ENCODE peak calls at places on chromosomes 3 and 15, in ten cellular contexts. I, Z, V, U, R, A, Q, G, F and Y are unnamed samples.
A peak's percentile ranks its signal among the peaks of the same experiment; 100 is the strongest.

GRCh38 chr15:60299452-60300047 is 98.2 kb downstream of the ANXA2 start:
- DNase-seq in I (peak; percentile 65), Z (no peak), V (no peak), U (no peak), R (no peak), A (no peak), Q (peak; percentile 49), G (no peak), F (no peak), Y (no peak)

GRCh38 chr3:192597511-192597910 is 129.8 kb downstream of the FGF12 start:
- DNase-seq in I (no peak), Z (no peak), V (no peak), U (no peak), R (no peak), A (no peak), Q (no peak), G (no peak), F (peak; percentile 6), Y (no peak)

GRCh38 chr3:50380375-50381085 is 21.2 kb upstream of the TMEM115 start:
- DNase-seq in I (no peak), Z (no peak), V (no peak), U (no peak), R (no peak), A (no peak), Q (no peak), G (no peak), F (no peak), Y (no peak)

GRCh38 chr15:92082217-92082843 is 228.8 kb downstream of the SLCO3A1 start:
- DNase-seq in I (peak; percentile 80), Z (peak; percentile 78), V (no peak), U (no peak), R (peak; percentile 94), A (peak; percentile 47), Q (peak; percentile 67), G (peak; percentile 80), F (peak; percentile 64), Y (no peak)

GRCh38 chr3:13536832-13537231 is 12.1 kb upstream of the FBLN2 start:
- DNase-seq in I (no peak), Z (peak; percentile 30), V (no peak), U (no peak), R (peak; percentile 11), A (no peak), Q (no peak), G (no peak), F (no peak), Y (no peak)

GRCh38 chr3:14267976-14268375 is 89.4 kb downstream of the LSM3 start:
- DNase-seq in I (no peak), Z (no peak), V (no peak), U (no peak), R (peak; percentile 66), A (no peak), Q (no peak), G (no peak), F (no peak), Y (no peak)

GRCh38 chr15:51341366-51342248 is at the start of gene GLDN:
- DNase-seq in I (peak; percentile 66), Z (no peak), V (peak; percentile 87), U (no peak), R (peak; percentile 87), A (no peak), Q (no peak), G (no peak), F (no peak), Y (no peak)

GRCh38 chr15:39898317-39898716 is 21.7 kb downstream of the GPR176 start:
- DNase-seq in I (no peak), Z (no peak), V (no peak), U (no peak), R (no peak), A (no peak), Q (no peak), G (no peak), F (no peak), Y (no peak)

GRCh38 chr15:94417464-94418293 is 186.3 kb downstream of the MCTP2 start:
- DNase-seq in I (no peak), Z (no peak), V (no peak), U (no peak), R (no peak), A (no peak), Q (no peak), G (no peak), F (no peak), Y (no peak)

GRCh38 chr15:78340243-78341056 is at the start of gene CRABP1:
- DNase-seq in I (no peak), Z (no peak), V (no peak), U (no peak), R (no peak), A (no peak), Q (no peak), G (no peak), F (peak; percentile 30), Y (no peak)

GRCh38 chr3:113717818-113718217 is 21.4 kb upstream of the USF3 start:
- DNase-seq in I (no peak), Z (no peak), V (no peak), U (no peak), R (no peak), A (no peak), Q (no peak), G (no peak), F (no peak), Y (no peak)

DNA sequence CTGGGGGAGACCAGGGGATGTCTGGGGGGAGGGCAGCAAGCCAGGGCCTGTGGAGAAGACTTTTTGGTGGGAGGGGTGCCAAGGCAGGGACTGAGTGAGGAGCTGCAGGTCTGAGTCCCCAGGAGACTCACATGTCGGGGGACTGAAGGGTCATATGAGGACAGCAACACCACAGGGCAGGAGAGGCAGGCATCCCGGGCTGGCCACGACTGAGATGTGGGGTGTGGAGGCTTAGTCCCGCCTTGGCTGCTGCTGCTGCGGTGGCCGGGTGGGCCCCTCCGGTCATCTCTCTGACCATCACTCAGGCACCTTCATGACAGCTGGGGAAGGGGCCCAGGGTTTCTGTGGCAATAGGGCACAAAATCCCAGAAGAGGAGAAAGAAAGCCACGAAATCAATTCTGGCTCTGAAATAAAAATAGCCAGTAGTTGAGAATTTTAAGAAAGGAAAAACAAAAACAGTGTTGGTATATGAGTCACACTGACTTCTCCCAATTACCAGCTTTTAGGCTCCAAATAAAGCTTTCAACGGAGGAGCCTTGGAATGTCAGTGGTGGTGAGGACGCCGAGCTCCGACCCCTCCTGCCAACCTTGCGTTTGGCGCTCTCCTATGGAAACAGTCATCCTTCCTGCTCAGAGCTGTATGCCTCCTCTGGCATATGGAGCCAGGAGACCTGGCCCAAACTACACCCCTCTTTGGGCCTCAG is 52.9 kb upstream of the ITGA11 start:
- DNase-seq in I (peak; percentile 94), Z (no peak), V (no peak), U (no peak), R (peak; percentile 90), A (peak; percentile 26), Q (peak; percentile 76), G (no peak), F (no peak), Y (peak; percentile 71)
- H3K4me3 ChIP-seq in I (peak overlapping the region; percentile 60), Z (no peak overlapping the region), V (no peak overlapping the region), U (no peak overlapping the region), R (peak overlapping the region; percentile 48), A (peak overlapping the region; percentile 13), Q (no peak overlapping the region), G (no peak overlapping the region), F (no peak overlapping the region), Y (peak overlapping the region; percentile 18)

GRCh38 chr3:5510300-5510699 is 322.8 kb downstream of the EDEM1 start:
- DNase-seq in I (no peak), Z (no peak), V (no peak), U (no peak), R (no peak), A (no peak), Q (no peak), G (no peak), F (no peak), Y (no peak)
- H3K4me3 ChIP-seq in I (no peak overlapping the region), Z (no peak overlapping the region), V (no peak overlapping the region), U (no peak overlapping the region), R (no peak overlapping the region), A (no peak overlapping the region), Q (no peak overlapping the region), G (no peak overlapping the region), F (no peak overlapping the region), Y (no peak overlapping the region)

DNA sequence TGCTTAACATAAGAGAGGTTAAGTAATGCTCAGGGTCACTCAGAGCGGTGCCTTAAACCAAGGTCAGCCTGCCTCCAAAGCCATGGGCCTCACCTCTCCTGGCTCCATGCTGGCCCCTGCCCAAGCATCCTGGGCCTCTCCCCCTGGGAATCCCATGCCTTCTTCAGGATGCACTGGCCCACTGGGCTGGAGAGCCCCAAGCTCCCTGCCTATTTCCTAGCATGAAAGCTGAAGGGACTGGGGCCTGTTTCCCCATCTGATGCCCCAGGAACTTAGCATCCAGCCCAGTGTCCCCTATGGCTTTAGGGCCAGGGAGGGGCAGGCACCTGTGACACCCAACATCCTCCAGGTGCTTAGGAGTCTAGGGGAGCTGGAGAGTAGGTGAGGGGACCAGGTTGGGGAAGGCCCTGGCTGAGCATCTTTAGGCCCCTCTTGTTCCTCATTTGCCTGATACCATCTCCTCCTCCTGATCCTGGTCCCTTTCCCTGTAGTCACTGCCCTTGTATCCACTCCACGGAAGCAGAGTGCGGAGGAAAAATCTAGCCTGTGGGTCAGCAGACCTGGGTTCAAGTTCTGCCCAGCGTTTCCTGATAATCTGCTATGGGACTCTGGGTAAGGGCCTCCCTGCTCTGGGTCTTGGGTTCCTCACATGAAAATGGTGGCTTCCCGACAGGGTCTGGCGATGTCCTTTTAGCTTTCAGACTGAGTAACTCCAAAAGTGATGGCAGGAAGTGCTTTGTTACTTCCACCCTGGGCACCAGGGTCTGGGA is 28.6 kb downstream of the EHD4 start:
- DNase-seq in I (no peak), Z (no peak), V (no peak), U (no peak), R (no peak), A (no peak), Q (no peak), G (no peak), F (no peak), Y (no peak)
- H3K4me3 ChIP-seq in I (peak overlapping the region; percentile 59), Z (no peak overlapping the region), V (no peak overlapping the region), U (no peak overlapping the region), R (no peak overlapping the region), A (no peak overlapping the region), Q (no peak overlapping the region), G (no peak overlapping the region), F (no peak overlapping the region), Y (peak overlapping the region; percentile 7)

GRCh38 chr3:356947-357346 is 160.4 kb downstream of the CHL1 start:
- DNase-seq in I (no peak), Z (no peak), V (no peak), U (no peak), R (no peak), A (no peak), Q (peak; percentile 84), G (peak; percentile 79), F (no peak), Y (no peak)

GRCh38 chr3:353191-353739 is 156.7 kb downstream of the CHL1 start:
- DNase-seq in I (no peak), Z (no peak), V (no peak), U (no peak), R (no peak), A (no peak), Q (no peak), G (no peak), F (no peak), Y (no peak)

GRCh38 chr3:355622-356021 is 159.1 kb downstream of the CHL1 start:
- DNase-seq in I (peak; percentile 45), Z (no peak), V (no peak), U (no peak), R (no peak), A (peak; percentile 76), Q (peak; percentile 73), G (peak; percentile 69), F (peak; percentile 19), Y (no peak)

GRCh38 chr3:352599-352998 is 156.0 kb downstream of the CHL1 start:
- DNase-seq in I (no peak), Z (no peak), V (no peak), U (no peak), R (no peak), A (no peak), Q (no peak), G (no peak), F (no peak), Y (no peak)

GRCh38 chr3:354433-354832 is 157.9 kb downstream of the CHL1 start:
- DNase-seq in I (peak; percentile 50), Z (peak; percentile 55), V (no peak), U (peak; percentile 39), R (peak; percentile 27), A (peak; percentile 29), Q (peak; percentile 28), G (no peak), F (no peak), Y (no peak)
- H3K4me3 ChIP-seq in I (no peak overlapping the region), Z (no peak overlapping the region), V (no peak overlapping the region), U (no peak overlapping the region), R (no peak overlapping the region), A (no peak overlapping the region), Q (no peak overlapping the region), G (no peak overlapping the region), F (no peak overlapping the region), Y (no peak overlapping the region)